ENCODE peak calls at places on chromosome 14, in five cellular contexts. I, F, H, G and K are unnamed samples.

GRCh38 chr14:63852271-63852816 is 460 bp upstream of the SYNE2 start:
- DNase-seq in I (no peak), F (no peak), H (no peak), G (no peak), K (no peak)

GRCh38 chr14:70816525-70816924 is 7.2 kb upstream of the MAP3K9 start:
- DNase-seq in I (no peak), F (no peak), H (no peak), G (no peak), K (no peak)

GRCh38 chr14:65791551-65791981 is 379.0 kb downstream of the FUT8 start:
- DNase-seq in I (no peak), F (no peak), H (no peak), G (no peak), K (no peak)

GRCh38 chr14:69845787-69846186 is 33.4 kb upstream of the SMOC1 start:
- DNase-seq in I (no peak), F (no peak), H (no peak), G (no peak), K (no peak)

GRCh38 chr14:88352299-88353097 is 29.4 kb upstream of the KCNK10 start:
- DNase-seq in I (no peak), F (no peak), H (no peak), G (no peak), K (no peak)

GRCh38 chr14:55270832-55271571 is at the start of gene FBXO34:
- DNase-seq in I (peak), F (peak), H (peak), G (peak), K (peak)

GRCh38 chr14:95534299-95535225 is at the start of gene GLRX5:
- DNase-seq in I (peak), F (peak), H (peak), G (peak), K (peak)

GRCh38 chr14:32826404-32827082 is 112.1 kb upstream of the NPAS3 start:
- DNase-seq in I (no peak), F (no peak), H (no peak), G (no peak), K (no peak)

GRCh38 chr14:78927261-78927660 is 757.1 kb downstream of the NRXN3 start:
- DNase-seq in I (no peak), F (no peak), H (no peak), G (no peak), K (no peak)

GRCh38 chr14:102182190-102182589 is 42.5 kb downstream of the WDR20 start:
- DNase-seq in I (no peak), F (no peak), H (no peak), G (no peak), K (no peak)

GRCh38 chr14:22549981-22550670 is 38.9 kb downstream of the DAD1 start:
- DNase-seq in I (no peak), F (no peak), H (no peak), G (no peak), K (no peak)

GRCh38 chr14:69980457-69981414 is 101.5 kb downstream of the SMOC1 start:
- DNase-seq in I (no peak), F (no peak), H (no peak), G (no peak), K (no peak)

GRCh38 chr14:75279153-75279738 is 618 bp downstream of the FOS start:
- DNase-seq in I (peak), F (peak), H (no peak), G (peak), K (peak)

GRCh38 chr14:100303179-100303578 is 3.1 kb downstream of the SLC25A29 start:
- DNase-seq in I (no peak), F (no peak), H (no peak), G (no peak), K (no peak)

GRCh38 chr14:51867753-51868152 is 7.3 kb downstream of the GNG2 start:
- DNase-seq in I (no peak), F (no peak), H (no peak), G (no peak), K (no peak)

GRCh38 chr14:23028800-23029199 is 5.9 kb downstream of the PSMB5 start:
- DNase-seq in I (no peak), F (no peak), H (no peak), G (no peak), K (no peak)

GRCh38 chr14:56092761-56093160 is 25.4 kb upstream of the PELI2 start:
- DNase-seq in I (no peak), F (no peak), H (no peak), G (no peak), K (no peak)

GRCh38 chr14:86799244-86799647 is 1193.7 kb downstream of the GALC start:
- DNase-seq in I (no peak), F (no peak), H (no peak), G (no peak), K (no peak)

GRCh38 chr14:101251812-101252442 is 309.4 kb upstream of the DIO3 start:
- DNase-seq in I (no peak), F (no peak), H (no peak), G (no peak), K (no peak)

GRCh38 chr14:59346796-59347510 is 118.2 kb downstream of the GPR135 start:
- DNase-seq in I (no peak), F (no peak), H (no peak), G (no peak), K (no peak)

GRCh38 chr14:59347511-59347900 is 117.7 kb downstream of the GPR135 start:
- DNase-seq in I (no peak), F (no peak), H (no peak), G (no peak), K (no peak)

GRCh38 chr14:59347915-59348314 is 117.3 kb downstream of the GPR135 start:
- DNase-seq in I (no peak), F (no peak), H (no peak), G (no peak), K (no peak)

GRCh38 chr14:59344711-59345455 is 120.3 kb downstream of the GPR135 start:
- DNase-seq in I (no peak), F (no peak), H (no peak), G (no peak), K (no peak)

GRCh38 chr14:59346329-59346728 is 118.9 kb downstream of the GPR135 start:
- DNase-seq in I (no peak), F (no peak), H (no peak), G (no peak), K (no peak)
- H3K27ac ChIP-seq in I (peak), F (no peak), H (peak), G (peak), K (no peak)

GRCh38 chr14:68363401-68363800 is 429.5 kb downstream of the ZFP36L1 start:
- DNase-seq in I (no peak), F (peak), H (no peak), G (no peak), K (no peak)

GRCh38 chr14:68365228-68365627 is 427.6 kb downstream of the ZFP36L1 start:
- DNase-seq in I (no peak), F (no peak), H (no peak), G (no peak), K (no peak)

GRCh38 chr14:68364823-68365222 is 428.0 kb downstream of the ZFP36L1 start:
- DNase-seq in I (no peak), F (no peak), H (no peak), G (no peak), K (no peak)

GRCh38 chr14:68362841-68363240 is 430.0 kb downstream of the ZFP36L1 start:
- DNase-seq in I (no peak), F (no peak), H (no peak), G (no peak), K (no peak)

GRCh38 chr14:68363841-68364711 is 428.8 kb downstream of the ZFP36L1 start:
- DNase-seq in I (peak), F (peak), H (no peak), G (peak), K (peak)
- H3K27ac ChIP-seq in I (peak), F (peak), H (peak), G (peak), K (no peak)

DNA sequence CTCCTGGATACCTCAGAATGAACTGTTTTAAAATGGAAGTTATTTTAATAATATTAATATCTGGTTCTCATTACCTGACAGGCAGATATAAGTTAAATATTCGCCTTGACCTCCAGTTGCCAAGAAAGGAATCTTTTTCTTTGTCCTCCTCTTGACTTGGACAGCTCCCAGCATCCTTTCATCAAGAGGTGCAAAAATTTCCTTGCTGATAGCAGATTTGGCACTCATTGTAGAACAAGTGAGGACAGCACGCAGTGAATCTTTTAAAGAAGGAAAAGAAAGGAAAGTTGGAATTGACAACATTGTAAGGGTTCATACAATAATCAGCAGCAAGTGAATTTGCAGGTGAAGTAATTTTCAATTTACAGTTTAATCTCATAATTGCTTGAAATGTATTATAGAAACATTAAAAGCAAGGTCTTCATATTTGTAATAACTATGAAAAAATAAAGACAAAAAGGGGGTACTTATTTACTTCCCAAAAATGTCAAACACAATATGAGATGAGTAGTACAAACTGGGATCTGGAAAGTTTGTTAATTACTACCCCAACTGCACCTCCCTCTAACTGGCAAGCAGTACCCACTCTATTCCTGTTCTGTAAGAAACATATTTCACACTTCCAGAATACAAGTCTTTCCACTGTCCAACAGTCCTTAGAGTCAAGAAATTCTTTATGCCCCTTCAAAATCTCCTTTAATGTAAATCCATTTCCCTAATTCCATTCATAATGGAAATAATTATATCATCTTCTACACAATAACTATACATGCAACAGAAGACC is 75.2 kb downstream of the STXBP6 start:
- DNase-seq in I (no peak), F (no peak), H (no peak), G (no peak), K (no peak)
- H3K27ac ChIP-seq in I (peak), F (no peak), H (no peak), G (no peak), K (no peak)

GRCh38 chr14:105334383-105335230 is 20.1 kb downstream of the PACS2 start:
- DNase-seq in I (no peak), F (no peak), H (no peak), G (no peak), K (no peak)
- H3K27ac ChIP-seq in I (peak), F (no peak), H (no peak), G (no peak), K (peak)

GRCh38 chr14:61512026-61512425 is 183.3 kb upstream of the HIF1A start:
- DNase-seq in I (no peak), F (no peak), H (no peak), G (no peak), K (no peak)

GRCh38 chr14:61512508-61512907 is 182.8 kb upstream of the HIF1A start:
- DNase-seq in I (no peak), F (no peak), H (no peak), G (no peak), K (no peak)

GRCh38 chr14:61510736-61511557 is 184.4 kb upstream of the HIF1A start:
- DNase-seq in I (no peak), F (no peak), H (no peak), G (no peak), K (no peak)

GRCh38 chr14:61514006-61514830 is 181.1 kb upstream of the HIF1A start:
- DNase-seq in I (no peak), F (no peak), H (no peak), G (no peak), K (no peak)

DNA sequence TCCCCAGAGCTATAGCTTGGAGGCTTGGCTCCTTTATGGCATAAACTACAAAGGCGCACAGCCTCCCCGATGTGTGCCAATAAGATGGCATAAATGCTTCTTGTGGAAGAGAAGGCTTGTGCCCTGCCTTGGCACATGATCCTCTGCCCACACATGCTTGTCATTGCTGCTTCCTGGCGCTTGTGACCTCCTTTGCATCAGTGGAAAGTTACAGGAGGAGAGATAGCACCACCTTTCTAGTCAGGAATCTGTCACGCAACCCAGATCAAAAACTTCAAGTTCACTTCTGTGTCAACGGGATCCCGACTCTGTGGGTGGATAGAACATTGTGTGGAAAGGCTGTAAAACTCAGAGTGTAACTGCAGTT is 183.8 kb upstream of the HIF1A start:
- DNase-seq in I (no peak), F (peak), H (no peak), G (no peak), K (no peak)
- H3K27ac ChIP-seq in I (peak), F (peak), H (no peak), G (peak), K (peak)

GRCh38 chr14:50025776-50026175 is 90.6 kb downstream of the VCPKMT start:
- DNase-seq in I (no peak), F (no peak), H (no peak), G (no peak), K (peak)
- H3K27ac ChIP-seq in I (no peak), F (no peak), H (peak), G (peak), K (peak)